ENCODE peak calls at places on chromosomes 2 and 18, in ten cellular contexts. M is OCI-LY7; E is psoas muscle; D is stimulated activated CD8-positive, alpha-beta memory T cell treated with anti-CD3 and anti-CD28 coated beads, Interleukin-2, amount 100 ng/mL, for 1 hour; Q is EL; S is RPMI7951; U is H4; K is left colon; B is pancreas; I is GM19239. O is an unnamed sample.

GRCh38 chr2:37614061-37614802 is 57.2 kb downstream of the CDC42EP3 start:
- DNase-seq in M (no peak), E (no peak), I (no peak), K (no peak), U (no peak), D (no peak), S (peak; percentile 93), B (no peak), Q (peak; percentile 83), O (no peak)

GRCh38 chr2:124437811-124438210 is 412.7 kb downstream of the CNTNAP5 start:
- DNase-seq in Q (no peak), S (no peak), B (no peak), U (no peak), D (no peak), E (no peak), I (no peak), M (no peak), K (no peak), O (no peak)

GRCh38 chr18:72652990-72653593 is 109.0 kb upstream of the CBLN2 start:
- DNase-seq in D (no peak), U (peak; percentile 61), S (peak; percentile 33), E (no peak), K (peak; percentile 36), Q (peak; percentile 1), I (peak; percentile 5), B (no peak), M (peak; percentile 25), O (no peak)

GRCh38 chr2:141968377-141968920 is 162.4 kb downstream of the LRP1B start:
- DNase-seq in I (no peak), K (no peak), Q (no peak), M (no peak), E (no peak), S (no peak), B (no peak), D (no peak), U (peak; percentile 8), O (no peak)

GRCh38 chr18:67475673-67476072 is 40.8 kb downstream of the DSEL start:
- DNase-seq in K (no peak), Q (no peak), E (no peak), S (no peak), M (no peak), B (no peak), I (no peak), U (no peak), D (no peak), O (no peak)

GRCh38 chr2:218745559-218746469 is 35.2 kb downstream of the TTLL4 start:
- DNase-seq in K (no peak), B (no peak), S (peak; percentile 98), Q (no peak), I (no peak), U (peak; percentile 38), E (no peak), M (no peak), D (no peak), O (no peak)

GRCh38 chr18:31077883-31078282 is 24.3 kb downstream of the DSC2 start:
- DNase-seq in S (no peak), M (no peak), D (no peak), U (no peak), I (no peak), Q (no peak), K (no peak), B (no peak), E (no peak), O (no peak)

GRCh38 chr2:173963323-173963816 is 1.8 kb downstream of the SP3 start:
- DNase-seq in D (peak; percentile 28), Q (peak; percentile 70), B (no peak), S (peak; percentile 66), K (no peak), M (peak; percentile 83), E (no peak), I (peak; percentile 37), U (peak; percentile 62), O (peak; percentile 26)

GRCh38 chr2:220936641-220937197 is 635.4 kb downstream of the EPHA4 start:
- DNase-seq in Q (no peak), E (no peak), M (no peak), I (no peak), K (no peak), D (no peak), B (no peak), U (no peak), S (no peak), O (no peak)

GRCh38 chr2:177909962-177910361 is 162.6 kb downstream of the PDE11A start:
- DNase-seq in I (no peak), D (no peak), M (no peak), K (no peak), U (no peak), S (no peak), Q (no peak), B (no peak), E (no peak), O (no peak)

GRCh38 chr18:78305789-78306188 is 673.8 kb upstream of the SALL3 start:
- DNase-seq in E (no peak), Q (no peak), I (no peak), D (no peak), M (no peak), U (no peak), K (no peak), S (no peak), B (no peak), O (no peak)

GRCh38 chr2:158717366-158718195 is 77.5 kb upstream of the DAPL1 start:
- DNase-seq in S (no peak), D (no peak), Q (no peak), M (no peak), K (no peak), E (no peak), U (no peak), I (no peak), B (no peak), O (no peak)

GRCh38 chr2:62284980-62285379 is 89.1 kb downstream of the B3GNT2 start:
- DNase-seq in M (peak; percentile 36), Q (no peak), D (no peak), I (no peak), E (no peak), B (no peak), S (no peak), K (no peak), U (no peak), O (no peak)

GRCh38 chr18:51563401-51563800 is 365.9 kb upstream of the MEX3C start:
- DNase-seq in I (no peak), E (no peak), Q (no peak), K (no peak), D (no peak), B (no peak), M (peak; percentile 1), U (no peak), S (no peak), O (no peak)

O was measured in SW 1271.